ENCODE peak calls at places on chromosomes 5 and 9, in seven cellular contexts. L is astrocyte of the cerebellum, Z is spleen, B is B cell, J is fibroblast of lung, K is GM13976, C is MCF 10A. A is an unnamed sample.
A peak's percentile ranks its signal among the peaks of the same experiment; 100 is the strongest.

GRCh38 chr9:127589955-127590370 is 22.1 kb upstream of the STXBP1 start:
- DNase-seq in B (no peak), C (peak; percentile 84), L (peak; percentile 66), K (peak; percentile 63), J (peak; percentile 68), Z (no peak), A (peak; percentile 44)

GRCh38 chr9:91847576-91847975 is 102.5 kb downstream of the ROR2 start:
- DNase-seq in C (no peak), B (no peak), K (no peak), Z (peak; percentile 59), L (no peak), J (peak; percentile 58), A (peak; percentile 33)

GRCh38 chr9:109986423-109987055 is 206.5 kb downstream of the PALM2AKAP2 start:
- DNase-seq in B (no peak), L (peak; percentile 75), K (no peak), C (peak; percentile 43), Z (no peak), J (peak; percentile 99), A (no peak)

GRCh38 chr9:18905883-18906649 is 126.9 kb downstream of the SAXO1 start:
- DNase-seq in B (no peak), Z (no peak), K (no peak), L (no peak), J (peak; percentile 59), C (no peak), A (no peak)

GRCh38 chr5:44774279-44774880 is 34.4 kb upstream of the MRPS30 start:
- DNase-seq in J (peak; percentile 56), Z (no peak), L (peak; percentile 64), K (peak; percentile 14), B (peak; percentile 5), C (peak; percentile 53), A (no peak)

GRCh38 chr9:88533951-88534455 is 975 bp upstream of the NXNL2 start:
- DNase-seq in J (peak; percentile 67), K (no peak), L (no peak), C (peak; percentile 56), Z (peak; percentile 80), B (no peak), A (no peak)

GRCh38 chr9:107705521-107705920 is 216.0 kb upstream of the KLF4 start:
- DNase-seq in Z (no peak), K (no peak), B (no peak), L (no peak), J (peak; percentile 30), C (no peak), A (no peak)

GRCh38 chr5:25963251-25964008 is 1075.0 kb downstream of the CDH9 start:
- DNase-seq in L (no peak), K (no peak), J (no peak), Z (no peak), B (no peak), C (peak; percentile 6), A (no peak)

GRCh38 chr5:90182726-90183125 is 226.8 kb downstream of the CETN3 start:
- DNase-seq in K (no peak), Z (no peak), J (no peak), B (no peak), C (peak; percentile 38), L (no peak), A (no peak)

GRCh38 chr5:167720201-167720600 is 571.2 kb upstream of the WWC1 start:
- DNase-seq in Z (no peak), K (no peak), J (peak; percentile 34), L (no peak), C (no peak), B (no peak), A (no peak)

GRCh38 chr9:137028281-137029057 is 432 bp upstream of the ABCA2 start:
- DNase-seq in L (no peak), J (no peak), K (peak; percentile 84), B (peak; percentile 92), C (peak; percentile 61), Z (peak; percentile 94), A (peak; percentile 72)

GRCh38 chr5:65663804-65664521 is 39.1 kb downstream of the SHLD3 start:
- DNase-seq in C (peak; percentile 31), Z (no peak), L (no peak), K (no peak), B (no peak), J (peak; percentile 22), A (no peak)
- TF ChIP-seq CTCF in C (peak; percentile 31), Z (no peak), L (peak; percentile 53), K (no peak), B (no peak), J (peak; percentile 40), A (no peak)

GRCh38 chr5:396715-397032 is 46.3 kb upstream of the EXOC3 start:
- DNase-seq in C (no peak), Z (no peak), J (no peak), K (no peak), L (no peak), B (peak; percentile 20), A (no peak)

GRCh38 chr5:400282-401215 is 42.4 kb upstream of the EXOC3 start:
- DNase-seq in B (peak; percentile 29), J (peak; percentile 38), L (no peak), C (no peak), Z (peak; percentile 75), K (peak; percentile 34), A (no peak)

GRCh38 chr5:395921-396714 is 46.9 kb upstream of the EXOC3 start:
- DNase-seq in K (no peak), B (peak; percentile 35), Z (peak; percentile 67), L (no peak), C (no peak), J (no peak), A (no peak)

GRCh38 chr5:399296-400281 is 43.4 kb upstream of the EXOC3 start:
- DNase-seq in Z (peak; percentile 95), L (peak; percentile 83), J (peak; percentile 92), C (no peak), B (peak; percentile 84), K (peak; percentile 88), A (peak; percentile 77)

GRCh38 chr5:398475-399295 is 44.3 kb upstream of the EXOC3 start:
- DNase-seq in J (no peak), K (no peak), Z (peak; percentile 74), C (no peak), B (peak; percentile 15), L (no peak), A (no peak)
- TF ChIP-seq CTCF in J (no peak), K (no peak), Z (no peak), C (no peak), B (no peak), L (no peak), A (no peak)

DNA sequence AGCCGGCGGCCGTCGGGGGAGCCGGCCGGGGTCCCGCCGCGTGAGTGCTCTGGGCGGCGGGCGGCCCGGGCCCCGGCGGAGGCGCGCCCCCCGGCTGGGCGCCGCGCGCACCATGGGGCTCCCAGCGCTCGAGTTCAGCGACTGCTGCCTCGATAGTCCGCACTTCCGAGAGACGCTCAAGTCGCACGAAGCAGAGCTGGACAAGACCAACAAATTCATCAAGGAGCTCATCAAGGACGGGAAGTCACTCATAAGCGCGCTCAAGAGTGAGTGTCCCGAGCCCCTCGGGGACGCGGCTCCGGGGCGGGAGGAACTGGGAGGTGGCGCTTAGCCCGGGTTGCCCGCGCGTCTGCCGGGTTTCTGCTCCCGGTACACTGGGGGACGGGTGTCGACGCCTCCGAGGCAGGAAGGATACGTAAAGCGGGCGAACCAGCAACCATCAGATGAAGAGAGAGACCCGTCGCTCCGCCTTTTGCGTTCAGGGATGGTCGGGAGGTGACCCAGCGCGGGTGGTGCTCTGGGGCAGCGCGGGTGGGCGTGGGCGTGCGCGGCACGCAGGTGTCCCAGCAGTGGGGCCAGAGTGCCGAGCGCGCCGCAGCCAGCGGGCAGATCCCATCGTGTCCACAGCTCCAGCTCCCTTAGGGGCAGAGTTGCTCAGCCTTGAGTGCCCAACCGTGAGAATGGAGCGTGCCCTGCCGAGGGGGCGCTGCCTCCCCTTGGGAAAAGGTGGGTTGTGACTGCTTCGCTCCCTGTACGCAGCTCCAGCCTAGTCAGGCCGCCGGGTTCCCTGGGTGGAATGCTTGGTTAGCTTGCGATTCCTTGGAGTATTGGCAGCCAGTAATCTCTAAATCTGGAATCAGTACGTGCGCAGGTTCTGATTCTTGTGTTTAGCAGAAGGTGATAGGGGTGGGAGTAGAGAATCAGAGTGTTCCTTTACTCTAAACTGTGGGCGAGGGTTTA is 753 bp downstream of the ARHGAP26 start:
- DNase-seq in J (peak; percentile 36), L (no peak), C (peak; percentile 49), K (peak; percentile 53), B (peak; percentile 63), Z (peak; percentile 94), A (peak; percentile 68)
- TF ChIP-seq CTCF in J (no peak), L (no peak), C (no peak), K (no peak), B (no peak), Z (no peak), A (no peak)

GRCh38 chr5:141848771-141849370 is 29.3 kb downstream of the PCDH1 start:
- DNase-seq in L (no peak), C (peak; percentile 94), B (no peak), J (peak; percentile 76), K (peak; percentile 53), Z (no peak), A (peak; percentile 60)

GRCh38 chr5:141850786-141851185 is 27.4 kb downstream of the PCDH1 start:
- DNase-seq in C (no peak), J (no peak), L (no peak), Z (no peak), B (no peak), K (no peak), A (no peak)

GRCh38 chr5:141850183-141850768 is 27.9 kb downstream of the PCDH1 start:
- DNase-seq in K (peak; percentile 69), J (peak; percentile 19), B (peak; percentile 87), C (no peak), L (no peak), Z (no peak), A (peak; percentile 54)

GRCh38 chr5:141851195-141851874 is 26.9 kb downstream of the PCDH1 start:
- DNase-seq in K (no peak), C (no peak), L (no peak), B (no peak), Z (no peak), J (no peak), A (no peak)

DNA sequence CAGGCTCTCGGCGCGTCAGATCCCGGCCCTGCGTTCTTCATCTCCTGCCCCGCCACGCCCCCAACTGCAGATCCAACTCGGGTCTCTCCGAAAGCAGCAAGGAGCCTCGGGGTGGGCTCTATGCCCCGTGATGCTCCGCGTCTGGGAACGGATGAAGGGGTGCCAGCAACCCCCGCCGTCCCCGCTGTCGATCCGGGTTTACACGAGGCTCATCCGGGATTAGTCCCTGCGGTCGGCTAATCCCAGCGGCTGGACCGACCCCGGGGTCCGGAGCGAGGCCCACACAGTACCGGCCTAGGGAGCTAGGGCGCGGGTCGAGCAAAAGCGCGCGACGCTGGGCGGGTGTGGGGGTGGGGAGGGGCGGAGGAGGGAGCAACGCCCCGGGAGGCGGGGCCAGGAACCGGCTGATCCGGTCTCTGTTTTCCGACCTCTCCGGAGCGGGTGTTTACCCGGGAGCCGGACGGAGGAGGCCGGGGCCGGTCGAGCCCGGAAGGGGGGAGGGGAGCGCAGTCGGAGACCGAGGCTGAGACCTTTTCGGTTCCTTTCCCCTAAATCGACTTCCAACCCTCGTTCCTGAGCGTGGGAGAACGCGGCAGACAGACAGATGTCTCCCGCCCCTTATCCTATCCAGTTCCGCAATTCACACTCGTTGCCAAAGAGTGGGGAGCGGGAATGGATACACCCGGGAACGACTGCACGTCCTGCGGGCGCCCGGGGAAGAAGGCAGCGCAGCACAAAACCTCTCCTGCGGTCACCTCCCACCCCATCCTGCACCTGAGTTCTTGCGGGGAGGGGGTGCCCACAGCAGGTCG is 28.6 kb downstream of the PCDH1 start:
- DNase-seq in B (peak; percentile 91), L (no peak), K (peak; percentile 92), C (peak; percentile 88), J (peak; percentile 58), Z (peak; percentile 93), A (peak; percentile 78)
- TF ChIP-seq CTCF in B (no peak), L (no peak), K (no peak), C (no peak), J (no peak), Z (no peak), A (peak; percentile 26)